ENCODE peak calls at places on chromosomes 12 and 14, in eight cellular contexts. Q is Calu3, N is lung, H is osteocyte, P is astrocyte of the spinal cord, V is adrenal gland, A is pancreas, K is MCF 10A. Y is an unnamed sample.

GRCh38 chr12:67710582-67710981 is 62.0 kb downstream of the DYRK2 start:
- DNase-seq in N (no peak), V (peak), A (peak), Q (peak), H (no peak), P (no peak), K (peak), Y (no peak)

GRCh38 chr12:112904571-112904970 is 2.2 kb upstream of the OAS1 start:
- DNase-seq in A (no peak), K (peak), V (no peak), Q (no peak), H (no peak), P (peak), N (no peak), Y (no peak)

GRCh38 chr12:57783466-57783801 is 847 bp downstream of the TSFM start:
- DNase-seq in P (no peak), N (no peak), H (no peak), V (no peak), Q (no peak), K (no peak), A (no peak), Y (no peak)

GRCh38 chr12:64057706-64058105 is 164.4 kb downstream of the KICS2 start:
- DNase-seq in Q (no peak), P (no peak), K (no peak), A (no peak), H (no peak), V (no peak), N (no peak), Y (no peak)

GRCh38 chr14:64708148-64709004 is 4.2 kb downstream of the PLEKHG3 start:
- DNase-seq in P (no peak), V (no peak), N (no peak), H (no peak), Q (peak), A (no peak), K (peak), Y (no peak)

GRCh38 chr14:82595466-82595865 is 1061.8 kb upstream of the SEL1L start:
- DNase-seq in A (no peak), N (no peak), H (no peak), V (no peak), Q (no peak), K (no peak), P (no peak), Y (no peak)

GRCh38 chr14:38137005-38137404 is 70.7 kb upstream of the SSTR1 start:
- DNase-seq in V (no peak), N (no peak), A (no peak), P (peak), H (no peak), K (peak), Q (no peak), Y (no peak)

GRCh38 chr12:95733156-95733825 is 57.3 kb downstream of the NTN4 start:
- DNase-seq in H (no peak), P (peak), V (peak), K (peak), A (no peak), Q (no peak), N (no peak), Y (no peak)

GRCh38 chr12:82953397-82953796 is 266.7 kb downstream of the TMTC2 start:
- DNase-seq in V (no peak), A (no peak), K (no peak), Q (no peak), P (no peak), N (no peak), H (no peak), Y (no peak)

GRCh38 chr12:47343684-47344567 is 264.2 kb upstream of the AMIGO2 start:
- DNase-seq in P (peak), Q (no peak), N (no peak), V (no peak), K (peak), H (no peak), A (no peak), Y (no peak)

GRCh38 chr14:95253039-95253620 is 66.6 kb downstream of the CLMN start:
- DNase-seq in H (no peak), A (no peak), V (no peak), N (no peak), P (no peak), K (no peak), Q (no peak), Y (no peak)

GRCh38 chr12:125143491-125143890 is 78.3 kb downstream of the AACS start:
- DNase-seq in H (no peak), A (no peak), P (peak), Q (no peak), N (no peak), K (no peak), V (peak), Y (no peak)

GRCh38 chr14:100842799-100843198 is 16.9 kb downstream of the MEG3 start:
- DNase-seq in V (no peak), P (peak), H (no peak), A (no peak), N (no peak), K (peak), Q (no peak), Y (peak)

GRCh38 chr14:75459099-75459741 is 31.4 kb downstream of the JDP2 start:
- DNase-seq in Q (peak), K (no peak), H (no peak), A (peak), P (no peak), N (no peak), V (peak), Y (no peak)

GRCh38 chr14:61699092-61699491 is 3.8 kb downstream of the HIF1A start:
- DNase-seq in P (no peak), N (no peak), H (no peak), K (peak), V (no peak), A (no peak), Q (no peak), Y (no peak)

GRCh38 chr14:24363401-24363800 is 4.6 kb upstream of the NFATC4 start:
- DNase-seq in H (no peak), A (no peak), P (no peak), V (no peak), K (no peak), N (no peak), Q (no peak), Y (no peak)

GRCh38 chr14:70856851-70857498 is 47.7 kb upstream of the MAP3K9 start:
- DNase-seq in H (no peak), P (peak), A (no peak), Q (no peak), V (no peak), K (peak), N (no peak), Y (no peak)

GRCh38 chr12:58906917-58907316 is 13.4 kb downstream of the LRIG3 start:
- DNase-seq in P (no peak), K (peak), H (no peak), A (no peak), N (no peak), V (no peak), Q (no peak), Y (no peak)

GRCh38 chr12:93167331-93167730 is 210.4 kb upstream of the NUDT4 start:
- DNase-seq in N (no peak), A (no peak), V (no peak), K (no peak), P (no peak), Q (no peak), H (no peak), Y (no peak)

GRCh38 chr12:58757422-58757821 is 162.9 kb downstream of the LRIG3 start:
- DNase-seq in K (no peak), H (no peak), V (no peak), P (peak), N (no peak), A (no peak), Q (no peak), Y (no peak)

GRCh38 chr14:51507556-51508511 is 143.9 kb upstream of the FRMD6 start:
- DNase-seq in N (peak), Q (no peak), A (peak), K (no peak), V (peak), P (peak), H (no peak), Y (peak)

GRCh38 chr12:42128327-42128726 is 16.3 kb downstream of the GXYLT1 start:
- DNase-seq in H (no peak), Q (no peak), N (no peak), P (peak), A (no peak), K (peak), V (no peak), Y (no peak)

GRCh38 chr12:32024884-32025599 is 65.8 kb downstream of the RESF1 start:
- DNase-seq in N (no peak), V (no peak), H (no peak), K (no peak), Q (no peak), P (no peak), A (no peak), Y (no peak)

GRCh38 chr14:100739306-100739705 is 12.6 kb downstream of the DLK1 start:
- DNase-seq in N (no peak), H (no peak), Q (no peak), A (no peak), V (no peak), K (no peak), P (no peak), Y (no peak)

GRCh38 chr12:15633201-15633600 is 156.0 kb downstream of the EPS8 start:
- DNase-seq in A (no peak), V (no peak), H (no peak), P (no peak), Q (no peak), K (peak), N (no peak), Y (no peak)

GRCh38 chr14:86035882-86036281 is 505.9 kb downstream of the FLRT2 start:
- DNase-seq in P (no peak), V (no peak), N (no peak), Q (no peak), K (peak), A (no peak), H (no peak), Y (no peak)

GRCh38 chr14:74654931-74655330 is 42.9 kb upstream of the LTBP2 start:
- DNase-seq in P (no peak), V (no peak), Q (no peak), H (no peak), A (no peak), K (no peak), N (no peak), Y (no peak)

GRCh38 chr12:88471641-88472040 is 108.6 kb downstream of the KITLG start:
- DNase-seq in K (peak), P (peak), H (no peak), Q (no peak), N (no peak), A (no peak), V (peak), Y (peak)

GRCh38 chr12:21717756-21718155 is 56.8 kb downstream of the KCNJ8 start:
- DNase-seq in K (no peak), N (no peak), H (no peak), P (no peak), A (no peak), Q (no peak), V (no peak), Y (no peak)

GRCh38 chr12:56338643-56339422 is at the start of gene IL23A:
- DNase-seq in K (peak), P (peak), A (no peak), N (no peak), H (no peak), V (no peak), Q (peak), Y (no peak)

GRCh38 chr12:11822071-11822818 is 172.8 kb downstream of the ETV6 start:
- DNase-seq in H (no peak), K (peak), P (peak), Q (peak), N (no peak), A (no peak), V (peak), Y (no peak)

GRCh38 chr12:80056232-80056631 is 43.1 kb upstream of the OTOGL start:
- DNase-seq in H (no peak), K (no peak), N (no peak), A (no peak), P (no peak), V (no peak), Q (no peak), Y (no peak)

GRCh38 chr14:36227802-36228201 is 51.3 kb upstream of the PTCSC3 start:
- DNase-seq in Q (peak), K (peak), N (no peak), V (no peak), A (no peak), P (peak), H (no peak), Y (no peak)

GRCh38 chr14:43285575-43285974 is 1221.5 kb downstream of the FSCB start:
- DNase-seq in A (no peak), N (no peak), K (no peak), Q (no peak), P (no peak), V (no peak), H (no peak), Y (no peak)

GRCh38 chr12:100190013-100190394 is 10.6 kb upstream of the ACTR6 start:
- DNase-seq in N (no peak), Q (no peak), V (no peak), A (no peak), K (no peak), H (peak), P (no peak), Y (no peak)
- TF ChIP-seq CTCF in N (no peak), Q (no peak), V (no peak), A (no peak), K (no peak), H (no peak), P (no peak), Y (no peak)

DNA sequence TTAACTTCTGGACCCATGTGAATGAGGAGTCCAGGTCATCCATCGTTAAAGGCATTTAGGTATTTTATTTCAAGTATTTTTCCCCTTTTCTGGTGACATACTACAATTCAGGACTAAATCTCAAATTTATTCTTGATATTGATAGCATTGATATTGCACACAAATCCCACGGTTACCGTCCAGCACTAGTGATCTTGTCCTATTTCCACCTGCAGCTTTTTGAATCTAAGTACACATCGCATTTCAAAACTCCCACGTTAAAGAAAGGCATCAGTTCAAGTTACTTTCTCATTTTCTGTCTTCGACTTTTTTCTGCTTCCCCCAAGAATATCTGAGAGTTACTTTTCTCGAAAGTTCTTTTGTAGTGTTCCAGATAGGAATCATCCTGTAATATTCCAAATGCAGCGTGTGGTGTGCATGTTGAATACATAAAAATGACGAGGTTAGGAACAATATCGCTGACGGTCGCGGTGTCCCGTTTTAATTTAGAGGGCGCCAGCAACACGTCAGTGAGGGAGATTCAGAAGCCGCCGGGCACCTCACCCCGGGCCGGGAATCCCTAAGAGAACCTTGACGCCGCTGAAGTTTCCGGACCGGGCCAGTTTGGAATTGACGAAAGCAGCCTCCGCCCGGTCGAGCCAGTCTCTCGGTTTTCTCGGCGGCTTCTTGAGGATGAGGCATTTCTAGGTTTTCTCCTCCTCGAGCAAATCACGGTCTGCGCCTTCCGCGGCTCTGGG is 569 bp upstream of the RGS6 start:
- DNase-seq in P (no peak), Q (no peak), N (no peak), H (no peak), V (peak), A (peak), K (peak), Y (peak)
- TF ChIP-seq CTCF in P (no peak), Q (no peak), N (no peak), H (no peak), V (no peak), A (no peak), K (no peak), Y (no peak)

DNA sequence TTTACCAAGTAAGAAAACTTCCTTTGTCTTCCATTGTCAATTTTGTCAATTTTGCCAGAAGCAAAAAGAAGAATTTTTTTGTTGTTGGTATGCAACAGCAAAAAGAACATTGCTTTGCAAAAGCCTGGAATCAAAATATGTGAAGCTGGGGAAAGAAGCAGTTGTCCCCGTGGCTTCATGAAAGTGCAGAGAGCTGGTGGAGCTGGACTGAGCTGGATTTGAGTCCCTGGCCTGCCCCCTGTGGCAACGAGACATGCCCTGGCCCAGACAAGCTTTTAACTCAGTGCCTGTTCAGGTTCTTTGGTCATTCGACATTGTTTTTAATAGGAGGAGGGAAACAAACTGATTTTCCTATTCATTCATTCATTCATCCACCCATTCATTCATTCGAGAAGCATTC is 70.3 kb downstream of the SLC15A4 start:
- DNase-seq in N (no peak), P (no peak), H (no peak), Q (no peak), A (no peak), V (no peak), K (no peak), Y (no peak)
- TF ChIP-seq CTCF in N (no peak), P (no peak), H (no peak), Q (no peak), A (no peak), V (no peak), K (no peak), Y (no peak)

GRCh38 chr12:129145381-129145780 is 292.1 kb downstream of the GLT1D1 start:
- DNase-seq in P (no peak), K (no peak), A (no peak), V (no peak), N (no peak), H (no peak), Q (no peak), Y (no peak)

GRCh38 chr12:129152291-129153075 is 299.2 kb downstream of the GLT1D1 start:
- DNase-seq in V (no peak), H (no peak), K (no peak), N (no peak), A (no peak), Q (no peak), P (no peak), Y (no peak)

GRCh38 chr12:129150721-129151120 is 297.4 kb downstream of the GLT1D1 start:
- DNase-seq in H (no peak), P (no peak), A (no peak), N (no peak), V (no peak), K (no peak), Q (no peak), Y (no peak)
- TF ChIP-seq CTCF in H (no peak), P (no peak), A (no peak), N (no peak), V (no peak), K (no peak), Q (no peak), Y (no peak)

GRCh38 chr14:68710776-68711175 is 82.1 kb downstream of the ZFP36L1 start:
- DNase-seq in K (no peak), P (no peak), H (no peak), V (no peak), Q (no peak), A (no peak), N (no peak), Y (no peak)
- TF ChIP-seq CTCF in K (no peak), P (no peak), H (no peak), V (no peak), Q (no peak), A (no peak), N (no peak), Y (no peak)